ENCODE peak calls at places on chromosomes 1 and 21, in nine cellular contexts. One of them, this sample, is unnamed.

GRCh38 chr1:54894271-54894670 is 7.3 kb upstream of the DHCR24 start:
- DNase-seq in activated CD8-positive, alpha-beta T cell treated with anti-CD3 and anti-CD28 coated beads for 36 hours: no peak
- DNase-seq in iris pigment epithelial cell: no peak
- DNase-seq in NCI-H2029: no peak
- DNase-seq in 8988T: no peak
- DNase-seq in HT1080: no peak
- DNase-seq in AG09319: no peak
- DNase-seq in pons: no peak
- DNase-seq in glutamatergic neuron: no peak
- DNase-seq in this sample: no peak

GRCh38 chr1:235906436-235906835 is 39.7 kb upstream of the LYST start:
- DNase-seq in AG09319: no peak
- DNase-seq in iris pigment epithelial cell: no peak
- DNase-seq in NCI-H2029: no peak
- DNase-seq in pons: no peak
- DNase-seq in 8988T: no peak
- DNase-seq in HT1080: no peak
- DNase-seq in glutamatergic neuron: no peak
- DNase-seq in activated CD8-positive, alpha-beta T cell treated with anti-CD3 and anti-CD28 coated beads for 36 hours: no peak
- DNase-seq in this sample: no peak

GRCh38 chr1:40929145-40929544 is 50.4 kb upstream of the CTPS1 start:
- DNase-seq in pons: no peak
- DNase-seq in AG09319: no peak
- DNase-seq in glutamatergic neuron: no peak
- DNase-seq in 8988T: no peak
- DNase-seq in NCI-H2029: no peak
- DNase-seq in activated CD8-positive, alpha-beta T cell treated with anti-CD3 and anti-CD28 coated beads for 36 hours: no peak
- DNase-seq in HT1080: no peak
- DNase-seq in iris pigment epithelial cell: peak; percentile 30
- DNase-seq in this sample: no peak

GRCh38 chr21:35414511-35415139 is 365.5 kb upstream of the RUNX1 start:
- DNase-seq in HT1080: no peak
- DNase-seq in glutamatergic neuron: no peak
- DNase-seq in pons: no peak
- DNase-seq in AG09319: no peak
- DNase-seq in NCI-H2029: no peak
- DNase-seq in activated CD8-positive, alpha-beta T cell treated with anti-CD3 and anti-CD28 coated beads for 36 hours: no peak
- DNase-seq in 8988T: no peak
- DNase-seq in iris pigment epithelial cell: no peak
- DNase-seq in this sample: no peak

GRCh38 chr1:1433804-1434130 is 1.7 kb upstream of the VWA1 start:
- DNase-seq in pons: no peak
- DNase-seq in NCI-H2029: no peak
- DNase-seq in glutamatergic neuron: peak; percentile 68
- DNase-seq in iris pigment epithelial cell: peak; percentile 46
- DNase-seq in 8988T: peak; percentile 61
- DNase-seq in AG09319: no peak
- DNase-seq in HT1080: peak; percentile 36
- DNase-seq in activated CD8-positive, alpha-beta T cell treated with anti-CD3 and anti-CD28 coated beads for 36 hours: peak; percentile 89
- DNase-seq in this sample: no peak

GRCh38 chr1:230542681-230543080 is 99.6 kb upstream of the COG2 start:
- DNase-seq in HT1080: no peak
- DNase-seq in AG09319: no peak
- DNase-seq in activated CD8-positive, alpha-beta T cell treated with anti-CD3 and anti-CD28 coated beads for 36 hours: no peak
- DNase-seq in 8988T: no peak
- DNase-seq in NCI-H2029: no peak
- DNase-seq in glutamatergic neuron: no peak
- DNase-seq in pons: no peak
- DNase-seq in iris pigment epithelial cell: peak; percentile 63
- DNase-seq in this sample: no peak

GRCh38 chr1:204975568-204976235 is 67.3 kb upstream of the CNTN2 start:
- DNase-seq in glutamatergic neuron: peak; percentile 79
- DNase-seq in AG09319: no peak
- DNase-seq in pons: peak; percentile 40
- DNase-seq in NCI-H2029: peak; percentile 10
- DNase-seq in 8988T: peak; percentile 88
- DNase-seq in activated CD8-positive, alpha-beta T cell treated with anti-CD3 and anti-CD28 coated beads for 36 hours: peak; percentile 67
- DNase-seq in iris pigment epithelial cell: peak; percentile 29
- DNase-seq in HT1080: peak; percentile 40
- DNase-seq in this sample: no peak

GRCh38 chr1:36874271-36875017 is 159.9 kb downstream of the GRIK3 start:
- DNase-seq in iris pigment epithelial cell: no peak
- DNase-seq in glutamatergic neuron: no peak
- DNase-seq in 8988T: no peak
- DNase-seq in NCI-H2029: no peak
- DNase-seq in AG09319: no peak
- DNase-seq in activated CD8-positive, alpha-beta T cell treated with anti-CD3 and anti-CD28 coated beads for 36 hours: no peak
- DNase-seq in pons: no peak
- DNase-seq in HT1080: no peak
- DNase-seq in this sample: no peak

GRCh38 chr1:221778535-221779142 is 36.8 kb upstream of the DUSP10 start:
- DNase-seq in pons: no peak
- DNase-seq in glutamatergic neuron: no peak
- DNase-seq in activated CD8-positive, alpha-beta T cell treated with anti-CD3 and anti-CD28 coated beads for 36 hours: peak; percentile 72
- DNase-seq in HT1080: no peak
- DNase-seq in AG09319: no peak
- DNase-seq in iris pigment epithelial cell: no peak
- DNase-seq in 8988T: no peak
- DNase-seq in NCI-H2029: no peak
- DNase-seq in this sample: no peak

GRCh38 chr1:6625579-6626149 is 996 bp downstream of the THAP3 start:
- DNase-seq in pons: no peak
- DNase-seq in iris pigment epithelial cell: peak; percentile 59
- DNase-seq in NCI-H2029: no peak
- DNase-seq in activated CD8-positive, alpha-beta T cell treated with anti-CD3 and anti-CD28 coated beads for 36 hours: peak; percentile 25
- DNase-seq in AG09319: no peak
- DNase-seq in HT1080: no peak
- DNase-seq in glutamatergic neuron: no peak
- DNase-seq in 8988T: no peak
- DNase-seq in this sample: no peak

GRCh38 chr21:39087238-39087975 is 95.8 kb downstream of the PSMG1 start:
- DNase-seq in HT1080: no peak
- DNase-seq in activated CD8-positive, alpha-beta T cell treated with anti-CD3 and anti-CD28 coated beads for 36 hours: no peak
- DNase-seq in AG09319: no peak
- DNase-seq in iris pigment epithelial cell: no peak
- DNase-seq in 8988T: no peak
- DNase-seq in glutamatergic neuron: no peak
- DNase-seq in NCI-H2029: no peak
- DNase-seq in pons: peak; percentile 21
- DNase-seq in this sample: no peak

This sample was measured in AG04450.